ENCODE peak calls at places on chromosomes 5 and 9, in eight cellular contexts. G is A673; A is heart right ventricle; D is NT2/D1; Z is tibial nerve; T is cardiac muscle cell; P is IMR-90; E is CD8-positive, alpha-beta memory T cell. O is an unnamed sample. For H3K9me3, H3K27me3 and H3K4me1, the result is how much of the 10 kb centered on the place peaks cover.

GRCh38 chr5:40985501-40985900 is 76.2 kb downstream of the C7 start:
- DNase-seq in G (no peak), A (no peak), D (no peak), Z (no peak), T (no peak), P (no peak), E (no peak), O (no peak)

GRCh38 chr5:180139731-180140626 is 68.4 kb upstream of the RNF130 start:
- DNase-seq in G (no peak), A (no peak), D (no peak), Z (no peak), T (no peak), P (no peak), E (no peak), O (no peak)

GRCh38 chr9:1231998-1232919 is 182.1 kb downstream of the DMRT2 start:
- DNase-seq in G (no peak), A (peak), D (no peak), Z (peak), T (no peak), P (peak), E (no peak), O (no peak)

GRCh38 chr9:109717342-109717741 is 62.7 kb upstream of the PALM2AKAP2 start:
- DNase-seq in G (no peak), A (no peak), D (no peak), Z (no peak), T (no peak), P (peak), E (no peak), O (no peak)

GRCh38 chr9:93682155-93682968 is 106.0 kb downstream of the PHF2 start:
- DNase-seq in G (peak), A (peak), D (peak), Z (peak), T (peak), P (peak), E (peak), O (peak)

GRCh38 chr5:16909464-16909863 is 26.6 kb downstream of the MYO10 start:
- DNase-seq in G (peak), A (no peak), D (no peak), Z (no peak), T (no peak), P (peak), E (no peak), O (no peak)

GRCh38 chr5:138937392-138938387 is 62.6 kb upstream of the LRRTM2 start:
- DNase-seq in G (no peak), A (no peak), D (no peak), Z (no peak), T (no peak), P (no peak), E (no peak), O (no peak)

GRCh38 chr9:81833563-81834345 is 94.5 kb upstream of the SPATA31D4 start:
- DNase-seq in G (no peak), A (no peak), D (no peak), Z (no peak), T (no peak), P (peak), E (no peak), O (no peak)

GRCh38 chr9:16873131-16873787 is 2.8 kb upstream of the BNC2 start:
- DNase-seq in G (no peak), A (no peak), D (no peak), Z (no peak), T (no peak), P (peak), E (no peak), O (no peak)

GRCh38 chr5:15254607-15255006 is 245.4 kb upstream of the FBXL7 start:
- DNase-seq in G (no peak), A (no peak), D (no peak), Z (no peak), T (no peak), P (peak), E (no peak), O (no peak)

GRCh38 chr9:78671785-78672184 is 374.9 kb downstream of the PSAT1 start:
- DNase-seq in G (no peak), A (no peak), D (no peak), Z (no peak), T (no peak), P (no peak), E (no peak), O (no peak)

GRCh38 chr9:136663311-136663679 is 579 bp downstream of the EGFL7 start:
- DNase-seq in G (no peak), A (no peak), D (no peak), Z (no peak), T (no peak), P (no peak), E (no peak), O (no peak)

GRCh38 chr9:82553654-82554366 is 509.1 kb downstream of the RASEF start:
- DNase-seq in G (peak), A (no peak), D (no peak), Z (no peak), T (no peak), P (peak), E (no peak), O (no peak)

GRCh38 chr9:135818718-135819475 is 88.4 kb downstream of the CAMSAP1 start:
- DNase-seq in G (no peak), A (no peak), D (no peak), Z (no peak), T (no peak), P (no peak), E (no peak), O (no peak)

GRCh38 chr5:142810081-142810480 is 39.9 kb downstream of the ARHGAP26 start:
- DNase-seq in G (no peak), A (no peak), D (no peak), Z (no peak), T (no peak), P (peak), E (no peak), O (no peak)

GRCh38 chr5:122083535-122083934 is 5.5 kb upstream of the LOX start:
- DNase-seq in G (no peak), A (no peak), D (no peak), Z (no peak), T (no peak), P (no peak), E (no peak), O (no peak)

GRCh38 chr5:9361835-9362234 is 184.0 kb downstream of the SEMA5A start:
- DNase-seq in G (peak), A (peak), D (peak), Z (no peak), T (peak), P (peak), E (no peak), O (no peak)

GRCh38 chr9:68585034-68585761 is 44.5 kb upstream of the TMEM252 start:
- DNase-seq in G (no peak), A (no peak), D (no peak), Z (no peak), T (no peak), P (no peak), E (no peak), O (no peak)

GRCh38 chr5:132813599-132814440 is 718 bp downstream of the SOWAHA start:
- DNase-seq in G (peak), A (no peak), D (no peak), Z (no peak), T (peak), P (no peak), E (peak), O (peak)

GRCh38 chr5:27797220-27797619 is 758.8 kb upstream of the CDH9 start:
- DNase-seq in G (no peak), A (no peak), D (no peak), Z (no peak), T (no peak), P (no peak), E (no peak), O (no peak)

GRCh38 chr9:1071730-1072129 is 21.6 kb downstream of the DMRT2 start:
- DNase-seq in G (no peak), A (no peak), D (no peak), Z (no peak), T (no peak), P (no peak), E (no peak), O (no peak)

GRCh38 chr5:95530441-95530840 is 24.3 kb downstream of the SKIC3 start:
- DNase-seq in G (no peak), A (no peak), D (no peak), Z (no peak), T (no peak), P (peak), E (no peak), O (no peak)

GRCh38 chr9:77016526-77017504 is 2.6 kb upstream of the FOXB2 start:
- DNase-seq in G (no peak), A (no peak), D (no peak), Z (no peak), T (peak), P (no peak), E (no peak), O (no peak)

GRCh38 chr9:8856686-8857329 is 1057.2 kb upstream of the DMAC1 start:
- DNase-seq in G (no peak), A (no peak), D (no peak), Z (no peak), T (peak), P (no peak), E (no peak), O (no peak)

GRCh38 chr5:56070795-56071539 is 76.2 kb upstream of the IL6ST start:
- DNase-seq in G (no peak), A (no peak), D (no peak), Z (no peak), T (no peak), P (no peak), E (no peak), O (no peak)

GRCh38 chr9:105219291-105219805 is 25.1 kb upstream of the SLC44A1 start:
- DNase-seq in G (no peak), A (no peak), D (no peak), Z (no peak), T (no peak), P (no peak), E (no peak), O (no peak)

DNA sequence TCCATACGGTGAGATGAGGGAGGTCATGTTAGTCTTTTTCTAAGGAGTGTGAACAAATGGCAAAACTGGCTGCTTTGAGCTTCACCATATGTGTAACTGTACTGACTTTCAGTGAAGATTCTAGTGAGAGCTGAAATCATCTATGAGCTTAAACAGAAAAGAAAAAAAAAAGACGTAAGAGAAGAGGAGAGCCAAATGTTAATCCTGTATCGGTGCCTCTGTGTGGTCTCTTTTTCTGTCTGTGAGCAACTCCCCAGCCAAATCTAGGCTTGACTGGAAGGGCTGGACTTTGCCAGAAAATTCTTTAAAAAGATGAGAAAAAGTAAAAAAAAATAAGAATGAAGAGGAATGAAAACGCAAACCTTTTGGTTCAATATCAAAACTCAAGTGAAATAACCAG is 209.7 kb upstream of the TUT7 start:
- DNase-seq in G (no peak), A (no peak), D (no peak), Z (no peak), T (no peak), P (no peak), E (no peak), O (no peak)
- H3K9me3 ChIP-seq in G (under half), A (under half), D (under half), Z (under half), T (under half), P (under half), E (under half), O (under half)

GRCh38 chr5:4104831-4105597 is 509.4 kb downstream of the IRX1 start:
- DNase-seq in G (no peak), A (no peak), D (no peak), Z (no peak), T (no peak), P (no peak), E (no peak), O (no peak)

GRCh38 chr5:4100739-4101138 is 505.1 kb downstream of the IRX1 start:
- DNase-seq in G (no peak), A (no peak), D (no peak), Z (no peak), T (peak), P (no peak), E (no peak), O (no peak)

GRCh38 chr5:4098226-4098625 is 502.6 kb downstream of the IRX1 start:
- DNase-seq in G (no peak), A (no peak), D (no peak), Z (no peak), T (no peak), P (no peak), E (no peak), O (no peak)

GRCh38 chr5:4099401-4099800 is 503.8 kb downstream of the IRX1 start:
- DNase-seq in G (no peak), A (no peak), D (no peak), Z (no peak), T (no peak), P (no peak), E (no peak), O (no peak)

GRCh38 chr5:4101189-4101588 is 505.6 kb downstream of the IRX1 start:
- DNase-seq in G (no peak), A (no peak), D (no peak), Z (no peak), T (peak), P (no peak), E (no peak), O (no peak)
- H3K27me3 ChIP-seq in G (under half), A (under half), D (under half), Z (under half), T (under half), P (under half), E (under half), O (under half)

DNA sequence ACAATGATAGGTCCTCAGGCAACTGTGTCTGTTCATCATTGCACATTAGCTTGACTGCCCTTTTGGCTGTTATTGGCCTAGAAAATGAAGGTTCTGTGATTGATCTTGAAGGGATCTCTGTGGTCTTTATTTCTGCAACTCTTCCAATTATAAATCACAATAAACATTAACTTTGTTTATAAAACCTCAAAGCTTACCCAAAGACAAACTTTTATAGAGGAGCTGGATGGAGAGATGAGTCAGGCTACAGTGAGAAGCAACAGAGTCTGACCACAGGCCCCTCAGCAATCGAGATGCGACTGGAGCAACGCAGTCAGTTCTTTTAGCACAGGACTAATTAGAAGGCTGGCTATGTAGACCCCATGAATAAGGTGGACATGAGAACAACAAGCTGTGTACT is 5.3 kb downstream of the MACROH2A1 start:
- DNase-seq in G (no peak), A (no peak), D (no peak), Z (no peak), T (no peak), P (peak), E (no peak), O (no peak)
- H3K4me1 ChIP-seq in G (under half), A (half or more), D (under half), Z (half or more), T (half or more), P (under half), E (half or more), O (under half)

DNA sequence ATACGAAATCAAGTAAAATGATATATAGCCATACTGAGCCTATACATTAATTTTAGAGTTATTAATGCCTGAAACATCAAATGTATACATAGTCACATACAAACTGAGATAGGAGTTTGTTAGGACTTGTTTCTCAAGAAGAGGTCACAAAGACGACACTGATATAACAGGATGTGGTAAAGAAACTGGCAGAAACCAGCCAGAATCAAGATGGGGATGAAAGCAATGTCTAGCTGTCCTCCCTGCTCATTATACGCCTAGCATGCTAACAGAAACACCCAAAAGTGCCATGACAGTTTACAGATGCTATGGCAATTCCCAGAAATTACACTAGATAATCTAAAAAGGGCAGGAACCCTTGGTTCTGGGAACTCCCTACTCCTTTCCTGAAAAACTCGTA is 11.0 kb upstream of the MRPS30 start:
- DNase-seq in G (no peak), A (no peak), D (no peak), Z (no peak), T (no peak), P (no peak), E (no peak), O (no peak)
- H3K9me3 ChIP-seq in G (under half), A (under half), D (under half), Z (under half), T (under half), P (under half), E (under half), O (under half)

GRCh38 chr9:132575811-132576210 is 6.6 kb upstream of the BARHL1 start:
- DNase-seq in G (no peak), A (no peak), D (no peak), Z (no peak), T (no peak), P (no peak), E (no peak), O (no peak)

GRCh38 chr9:132579427-132579798 is 3.0 kb upstream of the BARHL1 start:
- DNase-seq in G (no peak), A (no peak), D (no peak), Z (no peak), T (no peak), P (no peak), E (no peak), O (no peak)

GRCh38 chr9:132577119-132577518 is 5.3 kb upstream of the BARHL1 start:
- DNase-seq in G (no peak), A (no peak), D (no peak), Z (no peak), T (no peak), P (no peak), E (no peak), O (no peak)

GRCh38 chr9:132575005-132575609 is 7.3 kb upstream of the BARHL1 start:
- DNase-seq in G (peak), A (peak), D (peak), Z (no peak), T (peak), P (peak), E (peak), O (peak)

DNA sequence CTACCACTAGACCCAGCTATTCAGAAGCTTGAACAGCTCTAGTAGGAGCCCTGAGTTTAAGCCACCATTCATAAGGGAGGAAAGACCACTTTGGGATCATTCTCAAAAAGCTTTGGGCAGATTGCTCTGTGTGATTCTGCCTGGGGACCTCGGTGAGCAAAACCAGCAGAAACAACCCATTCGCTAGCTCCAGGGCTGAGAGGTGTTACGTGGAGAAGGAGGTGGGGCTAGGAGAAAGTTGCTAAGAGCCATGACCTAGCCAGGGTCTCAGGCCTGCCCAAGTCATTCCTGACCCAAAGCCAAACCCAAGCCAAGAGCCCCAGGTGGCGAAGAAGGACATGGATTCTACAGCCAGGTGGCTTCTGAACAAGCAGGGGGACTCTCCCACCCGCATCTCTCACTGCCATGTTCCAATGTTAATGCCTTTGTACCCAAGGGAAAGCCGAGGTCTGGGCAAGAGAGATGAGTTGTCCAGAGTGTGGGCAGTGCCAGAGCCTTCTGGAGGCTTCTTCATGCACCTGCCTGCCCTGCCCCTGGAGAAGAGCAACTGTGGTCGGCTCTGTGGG is 4.0 kb upstream of the BARHL1 start:
- DNase-seq in G (no peak), A (no peak), D (no peak), Z (no peak), T (no peak), P (no peak), E (no peak), O (no peak)
- H3K27me3 ChIP-seq in G (half or more), A (half or more), D (half or more), Z (half or more), T (half or more), P (half or more), E (half or more), O (under half)

GRCh38 chr9:129336601-129337286 is 158.7 kb upstream of the IER5L start:
- DNase-seq in G (peak), A (no peak), D (no peak), Z (no peak), T (peak), P (peak), E (peak), O (no peak)

GRCh38 chr9:129335456-129336129 is 157.5 kb upstream of the IER5L start:
- DNase-seq in G (no peak), A (no peak), D (no peak), Z (no peak), T (no peak), P (no peak), E (no peak), O (no peak)

GRCh38 chr9:129337287-129338140 is 159.5 kb upstream of the IER5L start:
- DNase-seq in G (no peak), A (no peak), D (no peak), Z (no peak), T (no peak), P (no peak), E (no peak), O (no peak)

GRCh38 chr9:129334744-129335080 is 156.7 kb upstream of the IER5L start:
- DNase-seq in G (no peak), A (no peak), D (no peak), Z (no peak), T (no peak), P (no peak), E (no peak), O (no peak)

GRCh38 chr9:129336130-129336528 is 158.1 kb upstream of the IER5L start:
- DNase-seq in G (peak), A (no peak), D (no peak), Z (no peak), T (no peak), P (peak), E (no peak), O (no peak)
- H3K4me1 ChIP-seq in G (under half), A (under half), D (under half), Z (under half), T (under half), P (under half), E (under half), O (under half)

GRCh38 chr9:101409079-101409477 is 10.4 kb downstream of the ZNF189 start:
- DNase-seq in G (no peak), A (no peak), D (no peak), Z (no peak), T (no peak), P (peak), E (no peak), O (no peak)
- H3K9me3 ChIP-seq in G (half or more), A (half or more), D (half or more), Z (under half), T (under half), P (half or more), E (half or more), O (half or more)

DNA sequence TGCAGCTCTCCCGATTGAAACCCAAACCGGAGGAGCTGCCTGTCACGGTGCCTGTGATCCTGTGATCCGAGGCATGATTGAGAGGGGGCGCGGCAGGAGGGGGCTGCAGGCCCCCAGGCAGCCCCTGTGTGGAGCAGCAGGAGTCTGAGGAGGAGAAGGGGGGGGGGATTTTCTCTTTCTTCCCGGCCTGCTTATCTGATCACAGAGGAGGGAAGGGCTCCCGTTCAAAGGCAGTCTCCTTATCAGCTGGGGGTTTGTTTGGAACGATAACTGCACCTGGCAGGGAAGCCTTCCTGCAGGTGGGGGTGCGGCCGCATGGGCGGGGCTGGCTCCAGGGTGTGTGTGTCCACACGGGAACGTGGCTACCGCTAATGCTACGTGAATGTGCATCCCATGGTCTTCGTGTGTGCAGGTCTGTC is 38.4 kb downstream of the LMX1B start:
- DNase-seq in G (no peak), A (no peak), D (no peak), Z (no peak), T (no peak), P (no peak), E (no peak), O (no peak)
- H3K27me3 ChIP-seq in G (half or more), A (half or more), D (half or more), Z (under half), T (half or more), P (half or more), E (under half), O (under half)

O was measured in CD8-positive, alpha-beta T cell.